ENCODE peak calls at places on chromosomes 4 and X, in ten cellular contexts. M is IMR-90, V is AG04450, I is HepG2, G is SJSA1, A is endodermal cell, C is heart right ventricle, W is GM23248, S is foreskin fibroblast, X is BJ. L is an unnamed sample.
A peak's percentile ranks its signal among the peaks of the same experiment; 100 is the strongest.

GRCh38 chr4:72896515-72896914 is 173.0 kb downstream of the COX18 start:
- DNase-seq in M (peak; percentile 78), V (peak; percentile 46), I (peak; percentile 50), G (no peak), A (no peak), C (no peak), W (peak; percentile 90), S (peak; percentile 71), X (peak; percentile 90), L (peak; percentile 91)

GRCh38 chrX:134692990-134693389 is 34.7 kb upstream of the PLAC1 start:
- DNase-seq in M (peak; percentile 78), V (no peak), I (no peak), G (no peak), A (no peak), C (no peak), W (peak; percentile 72), S (peak; percentile 60), X (no peak), L (peak; percentile 67)

GRCh38 chrX:136146614-136147319 is 566 bp upstream of the FHL1 start:
- DNase-seq in M (no peak), V (no peak), I (no peak), G (no peak), A (peak; percentile 57), C (peak; percentile 12), W (peak; percentile 25), S (no peak), X (no peak), L (no peak)

GRCh38 chr4:62543002-62543401 is 1342.9 kb downstream of the ADGRL3 start:
- DNase-seq in M (no peak), V (no peak), I (no peak), G (no peak), A (no peak), C (no peak), W (no peak), S (no peak), X (no peak), L (no peak)

GRCh38 chrX:120235284-120235683 is 15.3 kb upstream of the ZBTB33 start:
- DNase-seq in M (no peak), V (no peak), I (no peak), G (no peak), A (peak; percentile 58), C (no peak), W (no peak), S (no peak), X (no peak), L (no peak)

GRCh38 chrX:122626871-122627270 is 557.2 kb upstream of the GRIA3 start:
- DNase-seq in M (no peak), V (no peak), I (no peak), G (no peak), A (no peak), C (no peak), W (peak; percentile 43), S (no peak), X (no peak), L (no peak)

GRCh38 chrX:13101439-13102139 is 57.2 kb upstream of the FAM9C start:
- DNase-seq in M (peak; percentile 86), V (no peak), I (no peak), G (peak; percentile 67), A (no peak), C (peak; percentile 81), W (peak; percentile 90), S (peak; percentile 88), X (peak; percentile 77), L (peak; percentile 85)

GRCh38 chr4:99945718-99946345 is 586 bp downstream of the DNAJB14 start:
- DNase-seq in M (peak; percentile 21), V (no peak), I (peak; percentile 44), G (no peak), A (no peak), C (peak; percentile 20), W (peak; percentile 67), S (no peak), X (no peak), L (peak; percentile 27)

GRCh38 chr4:154490589-154491340 is 834 bp downstream of the DCHS2 start:
- DNase-seq in M (no peak), V (no peak), I (no peak), G (no peak), A (no peak), C (no peak), W (peak; percentile 6), S (no peak), X (no peak), L (no peak)

GRCh38 chr4:159828687-159829086 is 725.8 kb downstream of the RAPGEF2 start:
- DNase-seq in M (no peak), V (no peak), I (no peak), G (no peak), A (no peak), C (no peak), W (no peak), S (no peak), X (no peak), L (no peak)

GRCh38 chr4:118879409-118879808 is 9.2 kb upstream of the SYNPO2 start:
- DNase-seq in M (no peak), V (no peak), I (peak; percentile 13), G (no peak), A (no peak), C (no peak), W (no peak), S (no peak), X (no peak), L (no peak)

GRCh38 chrX:80335062-80335830 is 85.0 kb upstream of the TENT5D start:
- DNase-seq in M (no peak), V (no peak), I (no peak), G (no peak), A (peak; percentile 92), C (no peak), W (peak; percentile 21), S (no peak), X (no peak), L (peak; percentile 17)

GRCh38 chr4:117847849-117848248 is 186.4 kb upstream of the NDST3 start:
- DNase-seq in M (no peak), V (no peak), I (no peak), G (no peak), A (no peak), C (no peak), W (no peak), S (no peak), X (no peak), L (no peak)

GRCh38 chrX:45751156-45751555 is 550.5 kb upstream of the DIPK2B start:
- DNase-seq in M (no peak), V (no peak), I (no peak), G (no peak), A (no peak), C (no peak), W (no peak), S (no peak), X (no peak), L (no peak)

GRCh38 chrX:45749375-45749774 is 548.7 kb upstream of the DIPK2B start:
- DNase-seq in M (no peak), V (no peak), I (no peak), G (no peak), A (no peak), C (no peak), W (peak; percentile 46), S (no peak), X (no peak), L (no peak)

GRCh38 chrX:45747905-45748304 is 547.2 kb upstream of the DIPK2B start:
- DNase-seq in M (no peak), V (no peak), I (no peak), G (no peak), A (no peak), C (no peak), W (peak; percentile 2), S (no peak), X (no peak), L (no peak)

GRCh38 chrX:45750639-45751038 is 550.0 kb upstream of the DIPK2B start:
- DNase-seq in M (no peak), V (no peak), I (no peak), G (no peak), A (no peak), C (peak; percentile 25), W (peak; percentile 6), S (no peak), X (no peak), L (no peak)

GRCh38 chrX:45748443-45748842 is 547.8 kb upstream of the DIPK2B start:
- DNase-seq in M (no peak), V (no peak), I (no peak), G (no peak), A (no peak), C (no peak), W (peak; percentile 20), S (no peak), X (no peak), L (no peak)
- H3K4me3 ChIP-seq in M (no peak overlapping the region), V (no peak overlapping the region), I (no peak overlapping the region), G (no peak overlapping the region), A (no peak overlapping the region), C (peak overlapping the region; percentile 33), W (peak overlapping the region; percentile 22), S (no peak overlapping the region), X (no peak overlapping the region), L (no peak overlapping the region)

GRCh38 chrX:129678881-129679195 is 24.1 kb upstream of the APLN start:
- DNase-seq in M (no peak), V (no peak), I (no peak), G (no peak), A (no peak), C (no peak), W (no peak), S (no peak), X (no peak), L (no peak)
- H3K4me3 ChIP-seq in M (no peak overlapping the region), V (no peak overlapping the region), I (no peak overlapping the region), G (no peak overlapping the region), A (no peak overlapping the region), C (peak overlapping the region; percentile 46), W (peak overlapping the region; percentile 63), S (peak overlapping the region; percentile 35), X (no peak overlapping the region), L (no peak overlapping the region)

GRCh38 chrX:70013483-70014222 is 36.1 kb downstream of the AWAT2 start:
- DNase-seq in M (no peak), V (no peak), I (no peak), G (no peak), A (no peak), C (peak; percentile 37), W (no peak), S (no peak), X (no peak), L (no peak)

GRCh38 chrX:70012756-70013155 is 37.0 kb downstream of the AWAT2 start:
- DNase-seq in M (no peak), V (no peak), I (no peak), G (no peak), A (no peak), C (no peak), W (no peak), S (no peak), X (no peak), L (no peak)

GRCh38 chrX:70007946-70008345 is 41.8 kb downstream of the AWAT2 start:
- DNase-seq in M (no peak), V (no peak), I (no peak), G (no peak), A (no peak), C (no peak), W (no peak), S (no peak), X (no peak), L (no peak)

GRCh38 chrX:70009970-70010369 is 39.8 kb downstream of the AWAT2 start:
- DNase-seq in M (no peak), V (no peak), I (no peak), G (no peak), A (no peak), C (no peak), W (no peak), S (no peak), X (no peak), L (no peak)

GRCh38 chrX:70009049-70009448 is 40.7 kb downstream of the AWAT2 start:
- DNase-seq in M (no peak), V (no peak), I (no peak), G (no peak), A (no peak), C (no peak), W (no peak), S (no peak), X (no peak), L (no peak)
- H3K4me3 ChIP-seq in M (no peak overlapping the region), V (no peak overlapping the region), I (no peak overlapping the region), G (no peak overlapping the region), A (no peak overlapping the region), C (no peak overlapping the region), W (no peak overlapping the region), S (no peak overlapping the region), X (no peak overlapping the region), L (no peak overlapping the region)

GRCh38 chr4:122899682-122900081 is 22.7 kb downstream of the NUDT6 start:
- DNase-seq in M (no peak), V (no peak), I (no peak), G (no peak), A (peak; percentile 61), C (no peak), W (peak; percentile 37), S (no peak), X (no peak), L (no peak)
- H3K4me3 ChIP-seq in M (no peak overlapping the region), V (no peak overlapping the region), I (no peak overlapping the region), G (no peak overlapping the region), A (no peak overlapping the region), C (no peak overlapping the region), W (no peak overlapping the region), S (no peak overlapping the region), X (no peak overlapping the region), L (no peak overlapping the region)